ENCODE peak calls at places on chromosome 10, in nine cellular contexts. One of them, this sample, is unnamed.

GRCh38 chr10:94042814-94043175 is 49.1 kb downstream of the PLCE1 start:
- DNase-seq in body of pancreas: no peak
- DNase-seq in A549: no peak
- DNase-seq in PC-9: no peak
- DNase-seq in MCF 10A: no peak
- DNase-seq in adrenal gland: no peak
- DNase-seq in tibial nerve: no peak
- DNase-seq in brain microvascular endothelial cell: no peak
- DNase-seq in choroid plexus epithelial cell: no peak
- DNase-seq in this sample: no peak

GRCh38 chr10:85657478-85658113 is 709.0 kb downstream of the GRID1 start:
- DNase-seq in choroid plexus epithelial cell: no peak
- DNase-seq in MCF 10A: no peak
- DNase-seq in PC-9: no peak
- DNase-seq in adrenal gland: no peak
- DNase-seq in body of pancreas: no peak
- DNase-seq in tibial nerve: no peak
- DNase-seq in brain microvascular endothelial cell: no peak
- DNase-seq in A549: no peak
- DNase-seq in this sample: no peak

GRCh38 chr10:69397972-69398371 is 18.7 kb downstream of the TACR2 start:
- DNase-seq in PC-9: no peak
- DNase-seq in MCF 10A: no peak
- DNase-seq in adrenal gland: no peak
- DNase-seq in tibial nerve: no peak
- DNase-seq in brain microvascular endothelial cell: no peak
- DNase-seq in body of pancreas: no peak
- DNase-seq in choroid plexus epithelial cell: peak; percentile 58
- DNase-seq in A549: no peak
- DNase-seq in this sample: no peak

GRCh38 chr10:68297264-68297663 is 34.6 kb upstream of the HNRNPH3 start:
- DNase-seq in tibial nerve: no peak
- DNase-seq in body of pancreas: no peak
- DNase-seq in PC-9: no peak
- DNase-seq in brain microvascular endothelial cell: no peak
- DNase-seq in choroid plexus epithelial cell: peak; percentile 26
- DNase-seq in A549: no peak
- DNase-seq in MCF 10A: no peak
- DNase-seq in adrenal gland: no peak
- DNase-seq in this sample: no peak

GRCh38 chr10:71323407-71323806 is 4.3 kb downstream of the SLC29A3 start:
- DNase-seq in body of pancreas: no peak
- DNase-seq in PC-9: no peak
- DNase-seq in MCF 10A: peak; percentile 27
- DNase-seq in A549: peak; percentile 50
- DNase-seq in adrenal gland: no peak
- DNase-seq in choroid plexus epithelial cell: peak; percentile 55
- DNase-seq in tibial nerve: no peak
- DNase-seq in brain microvascular endothelial cell: peak; percentile 22
- DNase-seq in this sample: no peak

GRCh38 chr10:112981553-112981952 is 31.5 kb downstream of the TCF7L2 start:
- DNase-seq in body of pancreas: no peak
- DNase-seq in tibial nerve: no peak
- DNase-seq in choroid plexus epithelial cell: no peak
- DNase-seq in A549: no peak
- DNase-seq in adrenal gland: no peak
- DNase-seq in PC-9: no peak
- DNase-seq in MCF 10A: no peak
- DNase-seq in brain microvascular endothelial cell: peak; percentile 59
- DNase-seq in this sample: no peak

GRCh38 chr10:119370046-119370770 is 162.8 kb downstream of the GRK5 start:
- DNase-seq in PC-9: no peak
- DNase-seq in adrenal gland: no peak
- DNase-seq in MCF 10A: no peak
- DNase-seq in brain microvascular endothelial cell: peak; percentile 85
- DNase-seq in choroid plexus epithelial cell: peak; percentile 84
- DNase-seq in tibial nerve: peak; percentile 66
- DNase-seq in A549: no peak
- DNase-seq in body of pancreas: no peak
- DNase-seq in this sample: no peak

GRCh38 chr10:34088208-34088794 is 726.8 kb downstream of the PARD3 start:
- DNase-seq in MCF 10A: no peak
- DNase-seq in body of pancreas: no peak
- DNase-seq in choroid plexus epithelial cell: no peak
- DNase-seq in PC-9: no peak
- DNase-seq in adrenal gland: no peak
- DNase-seq in tibial nerve: no peak
- DNase-seq in brain microvascular endothelial cell: no peak
- DNase-seq in A549: no peak
- DNase-seq in this sample: no peak

GRCh38 chr10:66844176-66844947 is 81.5 kb upstream of the LRRTM3 start:
- DNase-seq in PC-9: no peak
- DNase-seq in A549: no peak
- DNase-seq in brain microvascular endothelial cell: no peak
- DNase-seq in adrenal gland: no peak
- DNase-seq in choroid plexus epithelial cell: peak; percentile 26
- DNase-seq in body of pancreas: no peak
- DNase-seq in MCF 10A: peak; percentile 5
- DNase-seq in tibial nerve: no peak
- DNase-seq in this sample: no peak

GRCh38 chr10:91096263-91096662 is 124.2 kb upstream of the PCGF5 start:
- DNase-seq in body of pancreas: no peak
- DNase-seq in MCF 10A: no peak
- DNase-seq in choroid plexus epithelial cell: no peak
- DNase-seq in tibial nerve: no peak
- DNase-seq in PC-9: no peak
- DNase-seq in adrenal gland: no peak
- DNase-seq in brain microvascular endothelial cell: no peak
- DNase-seq in A549: no peak
- DNase-seq in this sample: no peak

GRCh38 chr10:91091780-91092179 is 128.7 kb upstream of the PCGF5 start:
- DNase-seq in tibial nerve: no peak
- DNase-seq in PC-9: no peak
- DNase-seq in adrenal gland: no peak
- DNase-seq in brain microvascular endothelial cell: no peak
- DNase-seq in MCF 10A: no peak
- DNase-seq in choroid plexus epithelial cell: no peak
- DNase-seq in A549: no peak
- DNase-seq in body of pancreas: no peak
- DNase-seq in this sample: no peak

GRCh38 chr10:91088300-91089140 is 131.9 kb upstream of the PCGF5 start:
- DNase-seq in brain microvascular endothelial cell: peak; percentile 12
- DNase-seq in choroid plexus epithelial cell: peak; percentile 63
- DNase-seq in adrenal gland: no peak
- DNase-seq in body of pancreas: no peak
- DNase-seq in tibial nerve: no peak
- DNase-seq in MCF 10A: peak; percentile 27
- DNase-seq in PC-9: no peak
- DNase-seq in A549: peak; percentile 19
- DNase-seq in this sample: no peak

DNA sequence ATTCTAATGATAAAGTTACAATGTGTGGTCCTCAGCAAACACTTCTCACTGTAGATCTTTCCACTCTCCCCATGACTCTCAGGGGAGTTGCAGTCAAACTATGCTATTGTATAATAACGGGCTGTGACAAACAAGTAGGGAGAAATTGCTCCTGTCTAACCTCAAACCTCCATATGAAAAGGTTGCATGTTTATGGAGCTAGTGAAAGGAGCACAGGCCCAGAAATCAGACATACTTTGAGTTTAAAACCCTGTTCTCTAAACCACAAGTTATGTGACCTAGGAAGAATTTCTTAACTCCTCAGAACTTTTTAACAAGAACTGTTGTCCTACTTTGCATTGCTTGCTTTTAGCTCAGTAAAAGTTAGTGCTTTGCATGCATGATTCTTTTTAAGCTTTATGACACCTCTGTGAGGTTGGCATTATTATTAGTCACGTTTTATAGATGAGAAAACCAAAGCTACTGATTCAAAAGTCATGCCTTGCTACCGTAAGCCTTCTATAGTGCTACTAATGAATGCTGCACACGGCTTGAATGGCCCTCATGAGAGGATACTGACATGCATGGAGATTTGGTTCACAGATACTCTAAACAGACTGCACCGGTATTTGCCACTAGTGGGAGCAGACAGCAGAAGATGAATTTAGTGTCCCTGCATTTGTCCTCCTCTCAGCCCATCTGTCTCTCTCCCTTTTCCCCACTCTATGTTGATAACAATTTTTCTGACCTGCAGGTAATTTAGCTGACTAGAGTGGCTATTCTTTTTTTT is 129.5 kb upstream of the PCGF5 start:
- DNase-seq in adrenal gland: no peak
- DNase-seq in MCF 10A: no peak
- DNase-seq in A549: peak; percentile 11
- DNase-seq in brain microvascular endothelial cell: peak; percentile 11
- DNase-seq in body of pancreas: no peak
- DNase-seq in choroid plexus epithelial cell: peak; percentile 61
- DNase-seq in tibial nerve: no peak
- DNase-seq in PC-9: no peak
- DNase-seq in this sample: no peak
- TF ChIP-seq CTCF in adrenal gland: no peak
- TF ChIP-seq CTCF in MCF 10A: no peak
- TF ChIP-seq CTCF in A549: no peak
- TF ChIP-seq CTCF in brain microvascular endothelial cell: peak; percentile 61
- TF ChIP-seq CTCF in body of pancreas: no peak
- TF ChIP-seq CTCF in choroid plexus epithelial cell: peak; percentile 62
- TF ChIP-seq CTCF in tibial nerve: peak; percentile 10
- TF ChIP-seq CTCF in PC-9: no peak
- TF ChIP-seq CTCF in this sample: peak; percentile 34

DNA sequence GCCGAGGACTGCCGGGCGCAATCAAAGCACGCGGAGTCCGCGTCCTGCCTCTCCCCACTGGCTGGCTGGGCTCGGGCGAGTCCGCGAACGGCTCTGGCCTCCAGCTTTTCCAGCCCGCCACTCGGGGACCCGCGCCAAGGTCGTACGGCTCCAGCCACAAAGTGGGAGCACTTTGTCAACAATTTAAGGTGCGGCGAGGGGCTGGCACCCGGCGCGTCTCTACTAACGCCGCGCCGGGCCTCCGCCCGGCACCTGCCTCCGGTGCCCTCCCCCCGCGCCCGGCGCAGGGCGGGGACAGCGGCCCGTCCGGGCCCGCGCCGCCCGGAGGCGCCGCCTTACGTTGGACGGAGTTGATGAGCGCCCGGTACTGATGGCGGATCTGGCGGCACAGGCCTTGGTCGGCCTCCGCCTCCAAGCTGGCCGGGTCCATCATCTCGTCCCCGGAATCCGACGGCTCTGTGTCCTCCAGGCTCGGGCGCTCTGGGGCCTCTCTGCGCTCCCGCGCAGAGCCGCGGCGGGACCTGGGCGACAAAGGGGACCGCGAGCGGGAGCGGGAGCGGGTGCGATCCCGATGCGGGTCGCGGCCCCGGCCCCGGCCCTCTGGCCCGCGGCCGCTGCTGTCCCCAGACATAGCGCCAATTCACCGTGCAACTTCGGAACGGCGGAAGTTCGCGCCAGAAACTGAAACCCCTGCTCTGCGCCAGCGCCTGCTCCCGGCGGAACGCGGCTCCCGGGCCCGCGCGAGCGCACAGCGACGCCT is at the start of gene NSMCE4A:
- DNase-seq in A549: peak; percentile 85
- DNase-seq in adrenal gland: peak; percentile 79
- DNase-seq in tibial nerve: peak; percentile 40
- DNase-seq in MCF 10A: peak; percentile 63
- DNase-seq in choroid plexus epithelial cell: peak; percentile 76
- DNase-seq in brain microvascular endothelial cell: peak; percentile 57
- DNase-seq in PC-9: peak; percentile 44
- DNase-seq in body of pancreas: peak; percentile 84
- DNase-seq in this sample: no peak
- TF ChIP-seq CTCF in A549: peak; percentile 75
- TF ChIP-seq CTCF in adrenal gland: peak; percentile 62
- TF ChIP-seq CTCF in tibial nerve: peak; percentile 75
- TF ChIP-seq CTCF in MCF 10A: peak; percentile 59
- TF ChIP-seq CTCF in choroid plexus epithelial cell: no peak
- TF ChIP-seq CTCF in brain microvascular endothelial cell: no peak
- TF ChIP-seq CTCF in PC-9: no peak
- TF ChIP-seq CTCF in body of pancreas: no peak
- TF ChIP-seq CTCF in this sample: peak; percentile 64

DNA sequence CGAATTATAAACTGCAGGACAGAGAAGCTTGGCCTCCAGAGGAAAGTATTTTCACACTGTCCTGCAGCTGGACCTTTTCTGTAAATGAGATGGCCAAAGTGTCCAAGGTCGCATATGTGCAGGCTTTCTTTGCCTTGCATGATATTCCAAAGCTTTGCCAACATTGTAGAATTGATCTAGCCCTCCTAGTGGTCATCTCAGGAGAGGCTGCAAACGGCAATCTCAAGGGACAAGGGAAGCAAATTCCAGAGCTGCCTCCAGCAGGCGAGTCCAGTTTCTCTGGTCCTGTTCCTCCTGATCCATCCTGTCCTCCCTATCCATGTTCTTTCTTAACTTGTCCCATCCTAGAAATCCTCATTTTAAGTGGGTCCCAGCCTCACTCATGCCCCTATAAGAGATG is 373.4 kb upstream of the PCDH15 start:
- DNase-seq in brain microvascular endothelial cell: no peak
- DNase-seq in choroid plexus epithelial cell: peak; percentile 1
- DNase-seq in tibial nerve: no peak
- DNase-seq in A549: peak; percentile 6
- DNase-seq in MCF 10A: peak; percentile 13
- DNase-seq in PC-9: no peak
- DNase-seq in adrenal gland: no peak
- DNase-seq in body of pancreas: no peak
- DNase-seq in this sample: no peak
- TF ChIP-seq CTCF in brain microvascular endothelial cell: peak; percentile 44
- TF ChIP-seq CTCF in choroid plexus epithelial cell: peak; percentile 31
- TF ChIP-seq CTCF in tibial nerve: no peak
- TF ChIP-seq CTCF in A549: no peak
- TF ChIP-seq CTCF in MCF 10A: no peak
- TF ChIP-seq CTCF in PC-9: peak; percentile 22
- TF ChIP-seq CTCF in adrenal gland: no peak
- TF ChIP-seq CTCF in body of pancreas: no peak
- TF ChIP-seq CTCF in this sample: peak; percentile 50

GRCh38 chr10:133021963-133022783 is 65.6 kb upstream of the ADGRA1 start:
- DNase-seq in MCF 10A: no peak
- DNase-seq in body of pancreas: no peak
- DNase-seq in adrenal gland: no peak
- DNase-seq in brain microvascular endothelial cell: no peak
- DNase-seq in A549: no peak
- DNase-seq in choroid plexus epithelial cell: no peak
- DNase-seq in PC-9: no peak
- DNase-seq in tibial nerve: no peak
- DNase-seq in this sample: no peak

GRCh38 chr10:133024711-133025557 is 62.8 kb upstream of the ADGRA1 start:
- DNase-seq in body of pancreas: no peak
- DNase-seq in choroid plexus epithelial cell: no peak
- DNase-seq in MCF 10A: no peak
- DNase-seq in tibial nerve: no peak
- DNase-seq in PC-9: no peak
- DNase-seq in adrenal gland: no peak
- DNase-seq in brain microvascular endothelial cell: no peak
- DNase-seq in A549: no peak
- DNase-seq in this sample: no peak

GRCh38 chr10:133022784-133023115 is 65.0 kb upstream of the ADGRA1 start:
- DNase-seq in body of pancreas: no peak
- DNase-seq in MCF 10A: no peak
- DNase-seq in choroid plexus epithelial cell: no peak
- DNase-seq in tibial nerve: no peak
- DNase-seq in brain microvascular endothelial cell: no peak
- DNase-seq in PC-9: no peak
- DNase-seq in A549: no peak
- DNase-seq in adrenal gland: peak; percentile 30
- DNase-seq in this sample: no peak

GRCh38 chr10:133021116-133021962 is 66.4 kb upstream of the ADGRA1 start:
- DNase-seq in PC-9: no peak
- DNase-seq in body of pancreas: no peak
- DNase-seq in tibial nerve: no peak
- DNase-seq in A549: no peak
- DNase-seq in MCF 10A: no peak
- DNase-seq in choroid plexus epithelial cell: no peak
- DNase-seq in adrenal gland: no peak
- DNase-seq in brain microvascular endothelial cell: no peak
- DNase-seq in this sample: no peak

GRCh38 chr10:133023216-133023843 is 64.4 kb upstream of the ADGRA1 start:
- DNase-seq in choroid plexus epithelial cell: no peak
- DNase-seq in A549: no peak
- DNase-seq in adrenal gland: no peak
- DNase-seq in PC-9: no peak
- DNase-seq in tibial nerve: no peak
- DNase-seq in MCF 10A: no peak
- DNase-seq in body of pancreas: no peak
- DNase-seq in brain microvascular endothelial cell: no peak
- DNase-seq in this sample: no peak
- TF ChIP-seq CTCF in choroid plexus epithelial cell: no peak
- TF ChIP-seq CTCF in A549: no peak
- TF ChIP-seq CTCF in adrenal gland: no peak
- TF ChIP-seq CTCF in PC-9: no peak
- TF ChIP-seq CTCF in tibial nerve: no peak
- TF ChIP-seq CTCF in MCF 10A: no peak
- TF ChIP-seq CTCF in body of pancreas: no peak
- TF ChIP-seq CTCF in brain microvascular endothelial cell: no peak
- TF ChIP-seq CTCF in this sample: no peak